ENCODE peak calls at places on chromosome 7, in four cellular contexts. One of them, this sample, is unnamed.

GRCh38 chr7:24290004-24290641 is 6.1 kb downstream of the NPY start:
- DNase-seq in thoracic aorta: no peak
- DNase-seq in body of pancreas: no peak
- DNase-seq in pancreas: no peak
- DNase-seq in this sample: no peak

GRCh38 chr7:81725003-81725402 is 44.8 kb downstream of the HGF start:
- DNase-seq in body of pancreas: no peak
- DNase-seq in thoracic aorta: no peak
- DNase-seq in pancreas: no peak
- DNase-seq in this sample: no peak

GRCh38 chr7:34133356-34133982 is 228.1 kb downstream of the BMPER start:
- DNase-seq in pancreas: no peak
- DNase-seq in body of pancreas: no peak
- DNase-seq in thoracic aorta: no peak
- DNase-seq in this sample: no peak

GRCh38 chr7:98514211-98515150 is 102.6 kb upstream of the NPTX2 start:
- DNase-seq in pancreas: no peak
- DNase-seq in body of pancreas: no peak
- DNase-seq in thoracic aorta: no peak
- DNase-seq in this sample: no peak

GRCh38 chr7:26538683-26539082 is 247.0 kb downstream of the SNX10 start:
- DNase-seq in body of pancreas: no peak
- DNase-seq in thoracic aorta: no peak
- DNase-seq in pancreas: no peak
- DNase-seq in this sample: no peak

GRCh38 chr7:539731-540411 is 20.2 kb upstream of the PDGFA start:
- DNase-seq in thoracic aorta: no peak
- DNase-seq in body of pancreas: peak
- DNase-seq in pancreas: peak
- DNase-seq in this sample: no peak

GRCh38 chr7:42244828-42245227 is 7.8 kb upstream of the GLI3 start:
- DNase-seq in pancreas: no peak
- DNase-seq in thoracic aorta: no peak
- DNase-seq in body of pancreas: no peak
- DNase-seq in this sample: no peak

GRCh38 chr7:147861058-147861716 is 729.4 kb upstream of the C7orf33 start:
- DNase-seq in pancreas: no peak
- DNase-seq in thoracic aorta: no peak
- DNase-seq in body of pancreas: no peak
- DNase-seq in this sample: no peak

GRCh38 chr7:101390901-101391301 is 28.2 kb downstream of the COL26A1 start:
- DNase-seq in thoracic aorta: no peak
- DNase-seq in pancreas: no peak
- DNase-seq in body of pancreas: no peak
- DNase-seq in this sample: peak

GRCh38 chr7:119664601-119665000 is 608.4 kb upstream of the KCND2 start:
- DNase-seq in body of pancreas: no peak
- DNase-seq in pancreas: no peak
- DNase-seq in thoracic aorta: no peak
- DNase-seq in this sample: no peak

GRCh38 chr7:156941393-156942182 is 7.9 kb upstream of the NOM1 start:
- DNase-seq in thoracic aorta: no peak
- DNase-seq in body of pancreas: no peak
- DNase-seq in pancreas: no peak
- DNase-seq in this sample: no peak

GRCh38 chr7:95601324-95601723 is 5.0 kb upstream of the PDK4 start:
- DNase-seq in thoracic aorta: no peak
- DNase-seq in body of pancreas: no peak
- DNase-seq in pancreas: no peak
- DNase-seq in this sample: no peak
- TF ChIP-seq CTCF in thoracic aorta: no peak
- TF ChIP-seq CTCF in body of pancreas: no peak
- TF ChIP-seq CTCF in pancreas: no peak
- TF ChIP-seq CTCF in this sample: no peak

GRCh38 chr7:19491821-19492452 is 216.9 kb downstream of the POLR1F start:
- DNase-seq in body of pancreas: no peak
- DNase-seq in pancreas: no peak
- DNase-seq in thoracic aorta: no peak
- DNase-seq in this sample: no peak
- TF ChIP-seq CTCF in body of pancreas: peak
- TF ChIP-seq CTCF in pancreas: peak
- TF ChIP-seq CTCF in thoracic aorta: peak
- TF ChIP-seq CTCF in this sample: no peak

GRCh38 chr7:153432056-153432455 is 620.1 kb upstream of the DPP6 start:
- DNase-seq in thoracic aorta: no peak
- DNase-seq in body of pancreas: no peak
- DNase-seq in pancreas: no peak
- DNase-seq in this sample: no peak
- TF ChIP-seq CTCF in thoracic aorta: no peak
- TF ChIP-seq CTCF in body of pancreas: no peak
- TF ChIP-seq CTCF in pancreas: no peak
- TF ChIP-seq CTCF in this sample: no peak

GRCh38 chr7:38318803-38319416 is 45.5 kb upstream of the TARP start:
- DNase-seq in body of pancreas: no peak
- DNase-seq in pancreas: no peak
- DNase-seq in thoracic aorta: no peak
- DNase-seq in this sample: no peak
- TF ChIP-seq CTCF in body of pancreas: peak
- TF ChIP-seq CTCF in pancreas: peak
- TF ChIP-seq CTCF in thoracic aorta: no peak
- TF ChIP-seq CTCF in this sample: no peak

GRCh38 chr7:138398857-138399256 is 61.2 kb upstream of the TRIM24 start:
- DNase-seq in body of pancreas: no peak
- DNase-seq in thoracic aorta: no peak
- DNase-seq in pancreas: no peak
- DNase-seq in this sample: no peak

GRCh38 chr7:138395763-138396162 is 64.3 kb upstream of the TRIM24 start:
- DNase-seq in pancreas: no peak
- DNase-seq in thoracic aorta: no peak
- DNase-seq in body of pancreas: no peak
- DNase-seq in this sample: no peak

GRCh38 chr7:138400400-138400886 is 59.6 kb upstream of the TRIM24 start:
- DNase-seq in thoracic aorta: no peak
- DNase-seq in body of pancreas: no peak
- DNase-seq in pancreas: no peak
- DNase-seq in this sample: no peak

GRCh38 chr7:138396251-138397070 is 63.6 kb upstream of the TRIM24 start:
- DNase-seq in thoracic aorta: no peak
- DNase-seq in body of pancreas: peak
- DNase-seq in pancreas: peak
- DNase-seq in this sample: no peak
- TF ChIP-seq CTCF in thoracic aorta: no peak
- TF ChIP-seq CTCF in body of pancreas: no peak
- TF ChIP-seq CTCF in pancreas: no peak
- TF ChIP-seq CTCF in this sample: no peak

DNA sequence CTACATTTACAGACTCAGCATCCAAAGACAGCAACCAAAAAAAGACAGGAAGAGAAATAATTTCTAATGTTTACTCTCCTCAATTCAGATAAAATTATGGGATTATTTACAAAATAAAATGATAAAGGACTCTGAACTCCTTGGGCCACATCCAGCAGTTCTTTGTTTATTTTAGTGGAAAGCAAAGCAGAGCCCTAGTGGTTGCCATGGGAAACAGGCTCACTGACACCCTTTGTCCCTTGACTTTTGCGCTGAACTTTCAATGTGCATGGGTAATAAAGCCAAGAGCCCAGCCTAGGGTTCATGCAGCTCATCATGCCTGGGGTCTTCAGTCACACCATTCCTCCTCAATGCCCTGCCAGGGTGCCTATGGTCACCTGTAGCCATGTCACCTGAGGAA is 442.6 kb upstream of the IGFBP3 start:
- DNase-seq in body of pancreas: no peak
- DNase-seq in thoracic aorta: no peak
- DNase-seq in pancreas: no peak
- DNase-seq in this sample: no peak
- TF ChIP-seq CTCF in body of pancreas: no peak
- TF ChIP-seq CTCF in thoracic aorta: no peak
- TF ChIP-seq CTCF in pancreas: peak
- TF ChIP-seq CTCF in this sample: no peak

This sample was measured in activated B cell treated with CpG ODN at 0.5 μM for 24 hours.